ENCODE peak calls at places on chromosome 10, in five cellular contexts. R, V, E, T and W are unnamed samples. For H3K36me3, the result is how much of the 10 kb centered on the place peaks cover.

GRCh38 chr10:104300002-104300735 is 31.2 kb downstream of the GSTO2 start:
- DNase-seq in V (no peak), E (peak), T (peak), R (peak), W (no peak)

GRCh38 chr10:78502208-78502943 is 468.7 kb downstream of the RPS24 start:
- DNase-seq in T (no peak), V (no peak), R (no peak), E (peak), W (no peak)

GRCh38 chr10:103554488-103555320 is 61.2 kb downstream of the NEURL1 start:
- DNase-seq in E (peak), V (peak), R (peak), T (peak), W (no peak)

GRCh38 chr10:74153676-74154075 is 2.7 kb downstream of the ADK start:
- DNase-seq in E (no peak), T (no peak), R (no peak), V (no peak), W (no peak)

GRCh38 chr10:122656308-122656705 is 43.3 kb downstream of the C10orf120 start:
- DNase-seq in R (no peak), E (no peak), T (no peak), V (no peak), W (no peak)

GRCh38 chr10:45625879-45626278 is 46.7 kb downstream of the ZFAND4 start:
- DNase-seq in E (no peak), R (no peak), T (no peak), V (no peak), W (no peak)

GRCh38 chr10:30786131-30786530 is 156.6 kb upstream of the LYZL2 start:
- DNase-seq in T (no peak), R (no peak), V (no peak), E (peak), W (no peak)

GRCh38 chr10:22294694-22295093 is 21.5 kb upstream of the COMMD3 start:
- DNase-seq in V (no peak), T (no peak), R (no peak), E (no peak), W (no peak)

GRCh38 chr10:68647928-68648327 is 73.1 kb upstream of the CCAR1 start:
- DNase-seq in R (no peak), V (no peak), E (peak), T (no peak), W (no peak)

GRCh38 chr10:26780793-26781601 is 79.8 kb downstream of the ABI1 start:
- DNase-seq in E (peak), T (no peak), R (no peak), V (no peak), W (no peak)

GRCh38 chr10:68900427-68901105 is 549 bp upstream of the DDX50 start:
- DNase-seq in T (peak), V (no peak), R (no peak), E (peak), W (no peak)

GRCh38 chr10:79059859-79060379 is 8.8 kb upstream of the ZMIZ1 start:
- DNase-seq in V (no peak), R (no peak), E (no peak), T (no peak), W (no peak)

GRCh38 chr10:13891542-13892431 is 305.0 kb downstream of the PRPF18 start:
- DNase-seq in T (peak), E (peak), R (no peak), V (no peak), W (no peak)

GRCh38 chr10:76631054-76631453 is 1006.6 kb downstream of the KCNMA1 start:
- DNase-seq in R (no peak), V (no peak), E (no peak), T (no peak), W (no peak)

GRCh38 chr10:104260775-104261115 is 6.1 kb downstream of the GSTO1 start:
- DNase-seq in T (no peak), E (peak), R (no peak), V (no peak), W (no peak)

GRCh38 chr10:110535958-110536891 is 31.3 kb upstream of the SMC3 start:
- DNase-seq in V (peak), T (peak), R (no peak), E (peak), W (peak)

GRCh38 chr10:51397695-51398094 is 301.7 kb downstream of the CSTF2T start:
- DNase-seq in T (peak), R (peak), E (peak), V (no peak), W (no peak)

GRCh38 chr10:33749042-33749441 is 414.6 kb upstream of the NRP1 start:
- DNase-seq in R (no peak), E (no peak), V (no peak), T (no peak), W (no peak)

GRCh38 chr10:64159910-64160872 is 639.0 kb downstream of the REEP3 start:
- DNase-seq in V (no peak), E (no peak), R (no peak), T (no peak), W (no peak)

GRCh38 chr10:16384064-16384463 is 52.7 kb upstream of the PTER start:
- DNase-seq in E (no peak), V (no peak), T (no peak), R (no peak), W (no peak)

GRCh38 chr10:129365767-129366400 is 101.2 kb upstream of the MGMT start:
- DNase-seq in T (no peak), V (no peak), E (no peak), R (no peak), W (no peak)

GRCh38 chr10:90787906-90788491 is 69.8 kb downstream of the HTR7 start:
- DNase-seq in V (peak), E (peak), T (no peak), R (no peak), W (peak)

GRCh38 chr10:110893559-110894179 is 21.9 kb downstream of the PDCD4 start:
- DNase-seq in E (peak), V (peak), R (no peak), T (no peak), W (peak)

GRCh38 chr10:22314852-22315251 is 1.3 kb upstream of the COMMD3 start:
- DNase-seq in V (no peak), E (no peak), T (no peak), R (no peak), W (no peak)

GRCh38 chr10:44961931-44962750 is 2.5 kb downstream of the RASSF4 start:
- DNase-seq in E (no peak), V (peak), R (no peak), T (no peak), W (no peak)

GRCh38 chr10:70510453-70510852 is 31.9 kb downstream of the PALD1 start:
- DNase-seq in E (no peak), R (no peak), T (no peak), V (no peak), W (no peak)

GRCh38 chr10:11181996-11182395 is 164.3 kb downstream of the CELF2 start:
- DNase-seq in T (peak), V (no peak), E (peak), R (no peak), W (no peak)

GRCh38 chr10:5951721-5952407 is 25.5 kb downstream of the IL15RA start:
- DNase-seq in V (no peak), T (no peak), R (no peak), E (no peak), W (no peak)

GRCh38 chr10:92242910-92243671 is 47.8 kb downstream of the CPEB3 start:
- DNase-seq in V (no peak), E (peak), R (peak), T (peak), W (peak)

GRCh38 chr10:71629131-71629530 is 90.4 kb downstream of the C10orf105 start:
- DNase-seq in E (no peak), T (no peak), R (no peak), V (no peak), W (no peak)

GRCh38 chr10:3172081-3172445 is 519 bp downstream of the PITRM1 start:
- DNase-seq in R (no peak), E (peak), T (no peak), V (peak), W (no peak)

GRCh38 chr10:131766096-131766495 is 134.7 kb upstream of the PPP2R2D start:
- DNase-seq in V (no peak), R (no peak), E (no peak), T (no peak), W (no peak)

GRCh38 chr10:109914966-109915365 is 8.3 kb downstream of the XPNPEP1 start:
- DNase-seq in V (peak), E (peak), R (peak), T (no peak), W (peak)

GRCh38 chr10:7102557-7103349 is 308.1 kb downstream of the SFMBT2 start:
- DNase-seq in E (no peak), T (no peak), R (no peak), V (no peak), W (no peak)

GRCh38 chr10:18474111-18474455 is 177.3 kb downstream of the NSUN6 start:
- DNase-seq in T (no peak), E (no peak), V (no peak), R (no peak), W (no peak)

GRCh38 chr10:77393821-77394501 is 243.6 kb downstream of the KCNMA1 start:
- DNase-seq in E (no peak), T (no peak), R (peak), V (no peak), W (no peak)

DNA sequence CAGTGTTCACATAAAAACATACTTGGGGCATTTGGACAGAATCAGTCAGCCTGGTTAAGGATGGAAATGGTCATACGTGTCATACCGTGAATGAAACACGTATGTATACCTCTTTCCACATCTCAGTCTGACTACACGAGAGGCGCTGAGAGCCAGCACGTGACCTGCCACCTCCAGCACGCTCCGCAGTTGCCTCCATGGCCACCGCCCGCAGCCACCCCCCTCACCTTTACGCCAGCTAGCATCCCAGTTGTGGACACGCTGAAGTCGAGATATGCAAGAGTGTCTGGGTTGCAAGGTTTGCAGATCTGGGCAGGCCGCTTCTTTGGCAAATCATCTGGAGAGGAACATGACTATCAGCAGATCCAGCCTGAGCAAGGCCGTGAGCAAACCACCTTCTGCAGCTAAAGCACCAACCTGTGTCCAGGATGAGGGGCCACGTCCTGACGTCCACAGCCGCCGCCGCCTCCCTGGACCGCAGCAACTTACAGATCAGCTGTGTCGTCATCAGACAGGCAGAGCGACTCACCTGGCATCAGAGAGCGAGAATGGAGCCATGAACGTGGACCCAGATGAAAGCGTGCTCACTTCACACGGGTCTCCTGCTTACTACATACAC is 209.4 kb downstream of the ZMYND11 start:
- DNase-seq in E (no peak), T (no peak), V (no peak), R (no peak), W (no peak)
- H3K27ac ChIP-seq in E (no peak), T (no peak), V (no peak), R (no peak), W (no peak)

GRCh38 chr10:113553149-113553548 is 296 bp downstream of the HABP2 start:
- DNase-seq in E (no peak), T (no peak), R (no peak), V (no peak), W (no peak)
- H3K4me3 ChIP-seq in E (no peak), T (no peak), R (no peak), V (no peak), W (no peak)

DNA sequence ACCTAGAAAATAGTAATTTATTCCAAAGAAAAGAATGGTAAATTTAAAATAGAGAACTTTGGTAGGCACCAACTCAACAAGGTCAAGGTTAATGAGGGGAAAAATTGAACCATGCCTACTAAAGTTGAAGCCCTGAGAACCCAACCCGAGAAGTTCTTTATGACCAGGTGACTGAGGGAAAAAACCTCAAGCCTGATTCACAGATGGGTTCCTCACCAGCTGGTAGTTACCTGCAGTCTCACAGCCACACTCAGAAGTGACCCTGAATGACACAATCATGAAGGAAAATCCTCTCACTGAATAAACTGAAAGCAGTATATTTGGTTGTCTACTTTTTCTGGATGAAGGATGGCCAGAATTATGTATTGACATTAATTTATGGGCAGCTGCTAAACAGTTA is 7.0 kb downstream of the C10orf67 start:
- DNase-seq in E (no peak), R (no peak), V (no peak), T (no peak), W (no peak)
- H3K36me3 ChIP-seq in E (under half), R (under half), V (under half), T (under half), W (under half)

GRCh38 chr10:62545155-62545554 is 171.0 kb downstream of the ZNF365 start:
- DNase-seq in V (no peak), R (no peak), E (no peak), T (no peak), W (no peak)
- H3K27ac ChIP-seq in V (no peak), R (peak), E (no peak), T (peak), W (no peak)

GRCh38 chr10:25080880-25081581 is 64.6 kb downstream of the THNSL1 start:
- DNase-seq in T (peak), V (peak), R (peak), E (peak), W (peak)
- H3K4me3 ChIP-seq in T (no peak), V (no peak), R (no peak), E (no peak), W (no peak)

GRCh38 chr10:133415752-133416151 is 8.7 kb downstream of the SPRN start:
- DNase-seq in E (no peak), R (no peak), T (no peak), V (no peak), W (no peak)
- H3K36me3 ChIP-seq in E (under half), R (under half), T (under half), V (under half), W (under half)

DNA sequence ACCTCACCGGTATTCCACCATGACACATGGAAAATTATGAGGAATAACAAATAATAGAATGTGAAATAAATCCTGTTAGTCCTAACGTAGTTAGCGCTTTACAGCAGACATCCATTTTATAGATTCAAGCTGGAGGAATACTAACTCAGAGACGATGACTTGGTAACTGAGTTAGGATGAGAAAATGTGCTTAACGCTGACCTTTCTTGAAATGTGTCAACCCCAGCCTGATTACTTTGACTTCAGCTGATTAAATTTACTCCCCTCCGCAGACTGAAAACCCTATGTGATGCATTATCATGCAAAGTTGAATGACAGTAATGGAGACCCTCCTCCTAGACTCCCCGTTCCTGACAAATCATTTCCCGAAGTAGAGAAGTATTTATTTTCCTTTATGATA is 54.5 kb downstream of the WDFY4 start:
- DNase-seq in R (no peak), V (no peak), E (no peak), T (no peak), W (no peak)
- H3K27ac ChIP-seq in R (no peak), V (no peak), E (no peak), T (no peak), W (no peak)

GRCh38 chr10:43308986-43309385 is 42.1 kb upstream of the RASGEF1A start:
- DNase-seq in T (no peak), V (no peak), E (no peak), R (no peak), W (no peak)
- H3K4me3 ChIP-seq in T (no peak), V (no peak), E (no peak), R (no peak), W (no peak)

DNA sequence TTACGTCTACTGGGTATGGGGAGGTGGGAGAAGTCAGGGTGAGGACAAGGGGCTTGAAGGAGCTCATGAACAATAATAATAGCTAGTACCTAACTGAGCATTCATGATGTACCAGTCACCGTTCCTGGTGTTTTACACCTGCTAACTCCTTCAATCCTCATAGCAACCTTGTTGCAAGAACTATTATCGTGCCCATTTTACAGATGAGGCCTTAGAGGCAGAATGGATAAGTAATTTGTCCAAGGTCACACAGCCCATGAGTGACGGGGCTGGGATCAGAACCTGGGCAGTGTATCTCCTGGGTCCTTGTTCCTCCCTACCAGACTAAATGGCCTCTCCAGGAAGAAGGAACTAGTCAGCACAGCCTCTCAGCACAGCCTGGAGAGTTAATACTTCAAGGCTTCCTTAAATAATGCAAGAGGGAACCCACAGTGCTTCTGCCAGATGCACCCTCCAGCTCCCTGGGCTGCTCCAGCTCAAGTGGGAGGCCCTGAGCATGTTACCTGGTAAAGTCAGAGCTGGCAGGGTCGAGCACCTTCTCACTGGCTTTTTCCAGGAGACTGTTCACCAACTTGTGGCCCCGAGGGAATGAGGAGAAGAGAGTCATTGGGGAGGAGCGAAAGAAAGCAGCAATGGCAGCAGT is 28.8 kb downstream of the RRP12 start:
- DNase-seq in E (no peak), T (no peak), R (no peak), V (no peak), W (no peak)
- H3K36me3 ChIP-seq in E (under half), T (under half), R (under half), V (under half), W (under half)